ENCODE peak calls at places on chromosome 3, in nine cellular contexts. Y is brain microvascular endothelial cell, G is breast epithelium, V is GM06990, T is IMR-90, K is HepG2, N is ovary, R is sigmoid colon, U is choroid plexus epithelial cell. S is an unnamed sample.

GRCh38 chr3:189276481-189277190 is 104.9 kb downstream of the TPRG1 start:
- DNase-seq in V (peak; percentile 52), G (peak; percentile 57), R (no peak), U (peak; percentile 80), Y (peak; percentile 43), N (peak; percentile 41), T (peak; percentile 28), K (no peak), S (peak; percentile 86)

GRCh38 chr3:187368765-187369450 is 723 bp downstream of the RTP4 start:
- DNase-seq in R (no peak), T (no peak), N (no peak), G (no peak), K (no peak), V (no peak), U (no peak), Y (no peak), S (peak; percentile 2)

GRCh38 chr3:182484184-182484583 is 309.1 kb upstream of the ATP11B start:
- DNase-seq in K (no peak), Y (no peak), N (no peak), T (no peak), V (no peak), R (no peak), G (no peak), U (no peak), S (no peak)

GRCh38 chr3:174223042-174223441 is 636.1 kb upstream of the NAALADL2 start:
- DNase-seq in Y (no peak), G (no peak), R (no peak), U (no peak), V (no peak), T (no peak), N (no peak), K (no peak), S (no peak)

GRCh38 chr3:146554168-146554760 is 9.9 kb upstream of the PLSCR1 start:
- DNase-seq in R (no peak), T (peak; percentile 42), N (no peak), G (no peak), Y (no peak), U (peak; percentile 67), V (no peak), K (no peak), S (peak; percentile 35)

GRCh38 chr3:134294302-134294925 is 43.8 kb upstream of the RYK start:
- DNase-seq in U (no peak), K (no peak), Y (no peak), N (no peak), R (no peak), T (no peak), V (peak; percentile 50), G (no peak), S (no peak)

GRCh38 chr3:10192953-10193691 is 28.4 kb downstream of the IRAK2 start:
- DNase-seq in U (peak; percentile 92), G (no peak), R (no peak), Y (peak; percentile 93), V (peak; percentile 74), K (peak; percentile 28), T (peak; percentile 96), N (no peak), S (peak; percentile 68)

GRCh38 chr3:57098418-57099310 is 38.2 kb downstream of the SPATA12 start:
- DNase-seq in T (no peak), K (no peak), Y (no peak), V (no peak), N (no peak), R (no peak), U (no peak), G (no peak), S (no peak)

GRCh38 chr3:135454890-135455289 is 510.6 kb upstream of the PPP2R3A start:
- DNase-seq in G (no peak), N (no peak), V (no peak), T (no peak), K (no peak), U (no peak), Y (no peak), R (no peak), S (no peak)

GRCh38 chr3:161070252-161070930 is 34.8 kb downstream of the B3GALNT1 start:
- DNase-seq in T (no peak), K (no peak), G (no peak), R (no peak), U (no peak), N (no peak), Y (no peak), V (no peak), S (no peak)

GRCh38 chr3:109270779-109271178 is 45.5 kb downstream of the DPPA2 start:
- DNase-seq in R (no peak), Y (no peak), U (no peak), V (no peak), K (no peak), N (no peak), G (no peak), T (no peak), S (no peak)

GRCh38 chr3:141482250-141482937 is 4.4 kb upstream of the RASA2 start:
- DNase-seq in T (peak; percentile 81), U (peak; percentile 85), R (no peak), K (peak; percentile 90), Y (peak; percentile 87), N (no peak), V (no peak), G (no peak), S (peak; percentile 67)

GRCh38 chr3:32819086-32819450 is 1.3 kb downstream of the TRIM71 start:
- DNase-seq in R (no peak), G (no peak), K (no peak), N (no peak), U (no peak), V (no peak), Y (no peak), T (no peak), S (no peak)

GRCh38 chr3:160815280-160815679 is 59.2 kb downstream of the PPM1L start:
- DNase-seq in V (no peak), K (no peak), Y (no peak), G (no peak), N (no peak), T (no peak), R (no peak), U (no peak), S (no peak)

GRCh38 chr3:128794067-128794768 is 68.2 kb downstream of the RAB7A start:
- DNase-seq in K (no peak), T (peak; percentile 86), R (no peak), U (peak; percentile 67), V (no peak), Y (peak; percentile 57), G (no peak), N (no peak), S (peak; percentile 52)

DNA sequence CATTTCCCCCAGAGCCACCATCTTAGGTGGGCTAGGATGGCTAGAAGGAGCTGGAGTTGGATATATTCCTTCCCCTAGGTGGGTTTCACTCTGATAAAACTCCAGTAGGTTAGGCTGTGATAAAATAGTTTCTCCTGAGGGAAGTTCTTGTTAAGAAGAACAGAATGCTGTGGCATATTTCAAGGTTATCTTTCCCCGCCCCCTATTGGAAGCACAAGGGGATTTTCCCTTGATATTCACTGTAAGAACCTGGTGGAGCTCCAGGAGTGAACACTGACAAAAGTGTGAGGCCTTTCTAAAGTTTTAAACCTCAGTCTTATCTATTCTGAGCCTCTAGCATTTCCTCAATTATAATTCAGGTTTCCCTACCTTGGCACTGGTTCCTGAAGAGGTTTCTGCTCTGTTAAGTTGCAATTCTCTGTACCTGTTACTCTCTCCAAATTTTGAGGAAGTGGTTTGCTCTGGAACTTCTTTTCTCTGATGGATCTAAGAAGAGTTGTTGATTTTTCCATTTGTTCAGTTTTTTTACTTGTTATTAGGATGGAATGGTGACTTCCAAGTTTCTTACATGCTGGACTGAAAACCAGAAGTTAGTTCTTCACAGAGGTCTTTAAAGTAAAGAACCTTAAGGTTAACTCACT is 113.5 kb downstream of the GMPS start:
- DNase-seq in R (no peak), V (no peak), U (peak; percentile 31), G (no peak), N (no peak), T (peak; percentile 30), K (no peak), Y (no peak), S (peak; percentile 13)
- TF ChIP-seq CTCF in R (no peak), V (no peak), U (peak; percentile 14), G (no peak), N (no peak), T (peak; percentile 32), K (peak; percentile 16), Y (peak; percentile 7), S (no peak)

GRCh38 chr3:16101295-16102186 is 72.9 kb upstream of the GALNT15 start:
- DNase-seq in Y (peak; percentile 37), T (peak; percentile 59), K (peak; percentile 49), V (no peak), R (no peak), N (no peak), G (peak; percentile 30), U (no peak), S (no peak)

GRCh38 chr3:16103472-16103871 is 71.0 kb upstream of the GALNT15 start:
- DNase-seq in U (peak; percentile 67), R (peak; percentile 72), N (no peak), V (no peak), G (no peak), Y (peak; percentile 90), T (peak; percentile 94), K (peak; percentile 1), S (peak; percentile 73)

GRCh38 chr3:16104161-16104560 is 70.3 kb upstream of the GALNT15 start:
- DNase-seq in K (no peak), V (no peak), Y (no peak), G (no peak), R (no peak), T (peak; percentile 34), N (no peak), U (no peak), S (no peak)

GRCh38 chr3:16102905-16103364 is 71.5 kb upstream of the GALNT15 start:
- DNase-seq in Y (peak; percentile 84), T (peak; percentile 95), G (no peak), R (no peak), N (no peak), V (no peak), K (peak; percentile 66), U (peak; percentile 72), S (peak; percentile 96)

DNA sequence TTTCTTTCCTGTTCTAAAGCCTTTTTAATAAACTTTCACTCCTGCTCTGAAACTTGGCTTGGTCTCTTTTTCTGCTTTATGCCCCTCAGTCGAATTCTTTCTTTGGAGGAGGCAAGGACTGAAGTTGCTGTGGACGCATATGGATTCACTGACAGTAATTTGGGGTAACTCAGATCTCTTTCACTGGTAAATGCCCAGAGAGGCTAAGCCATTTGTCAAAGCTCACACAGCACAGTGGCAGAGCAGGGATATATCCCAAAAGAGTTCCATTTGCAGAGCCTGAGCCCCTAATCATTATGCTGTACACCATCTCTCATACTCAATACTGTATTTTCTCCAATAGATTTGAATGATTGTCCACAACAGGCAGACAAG is 72.3 kb upstream of the GALNT15 start:
- DNase-seq in U (no peak), G (no peak), R (no peak), V (no peak), T (no peak), Y (no peak), K (no peak), N (no peak), S (no peak)
- H3K4me3 ChIP-seq in U (no peak overlapping the region), G (no peak overlapping the region), R (no peak overlapping the region), V (no peak overlapping the region), T (no peak overlapping the region), Y (no peak overlapping the region), K (no peak overlapping the region), N (no peak overlapping the region), S (no peak overlapping the region)

GRCh38 chr3:151425640-151426336 is 35.1 kb downstream of the IGSF10 start:
- DNase-seq in N (no peak), T (no peak), V (no peak), G (no peak), R (no peak), K (no peak), U (peak; percentile 24), Y (no peak), S (no peak)
- TF ChIP-seq CTCF in N (no peak), T (peak; percentile 34), V (peak; percentile 45), G (no peak), R (no peak), K (no peak), U (peak; percentile 57), Y (peak; percentile 57), S (peak; percentile 26)

GRCh38 chr3:31275038-31275562 is 257.6 kb upstream of the STT3B start:
- DNase-seq in Y (peak; percentile 63), N (no peak), U (peak; percentile 86), G (no peak), T (peak; percentile 64), K (peak; percentile 81), R (no peak), V (no peak), S (peak; percentile 85)
- H3K4me3 ChIP-seq in Y (no peak overlapping the region), N (no peak overlapping the region), U (no peak overlapping the region), G (no peak overlapping the region), T (no peak overlapping the region), K (no peak overlapping the region), R (no peak overlapping the region), V (no peak overlapping the region), S (no peak overlapping the region)